ENCODE peak calls at places on chromosomes 11 and 22, in four cellular contexts. P, W, H and K are unnamed samples.

GRCh38 chr22:33757443-33758124 is 162.7 kb downstream of the LARGE1 start:
- DNase-seq in H (no peak), P (no peak), W (no peak), K (no peak)

GRCh38 chr22:17302616-17303015 is 66.6 kb upstream of the CECR2 start:
- DNase-seq in H (no peak), P (no peak), W (no peak), K (no peak)

GRCh38 chr22:38124236-38124974 is 13.9 kb upstream of the BAIAP2L2 start:
- DNase-seq in H (no peak), W (no peak), P (no peak), K (no peak)

GRCh38 chr22:42895087-42895486 is 38.0 kb upstream of the ARFGAP3 start:
- DNase-seq in P (no peak), H (no peak), W (no peak), K (no peak)

GRCh38 chr22:36331306-36331911 is 56.4 kb downstream of the MYH9 start:
- DNase-seq in W (no peak), P (no peak), H (no peak), K (no peak)

GRCh38 chr11:66002648-66003225 is 434 bp downstream of the BANF1 start:
- DNase-seq in W (no peak), P (no peak), H (no peak), K (no peak)

GRCh38 chr22:33776491-33776890 is 143.8 kb downstream of the LARGE1 start:
- DNase-seq in P (no peak), W (no peak), H (no peak), K (no peak)

GRCh38 chr11:130203766-130204702 is 44.5 kb downstream of the ST14 start:
- DNase-seq in H (no peak), P (no peak), W (no peak), K (no peak)